ENCODE peak calls at places on chromosomes 5 and 9, in seven cellular contexts. H, X, F, Y, V, E and C are unnamed samples.
A peak's percentile ranks its signal among the peaks of the same experiment; 100 is the strongest.

GRCh38 chr5:6591671-6592288 is 41.1 kb downstream of the NSUN2 start:
- DNase-seq in Y (no peak), V (no peak), X (no peak), E (no peak), H (no peak), F (no peak), C (no peak)

GRCh38 chr5:65262590-65263189 is 219.0 kb downstream of the ADAMTS6 start:
- DNase-seq in F (no peak), X (no peak), E (peak; percentile 4), V (peak; percentile 94), Y (peak; percentile 95), H (no peak), C (no peak)

GRCh38 chr5:159208508-159209437 is 580 bp downstream of the RNF145 start:
- DNase-seq in H (no peak), Y (peak; percentile 15), X (no peak), V (peak; percentile 74), F (no peak), E (peak; percentile 58), C (peak; percentile 35)

GRCh38 chr9:101536351-101536750 is 2.7 kb downstream of the RNF20 start:
- DNase-seq in X (no peak), E (no peak), H (no peak), Y (peak; percentile 65), F (no peak), V (peak; percentile 52), C (no peak)

GRCh38 chr5:63255609-63256008 is 677.0 kb downstream of the LRRC70 start:
- DNase-seq in Y (no peak), E (no peak), F (no peak), H (no peak), V (no peak), X (no peak), C (no peak)

GRCh38 chr9:128689820-128690683 is 1.0 kb downstream of the SET start:
- DNase-seq in Y (peak; percentile 46), X (no peak), H (no peak), F (no peak), E (peak; percentile 46), V (peak; percentile 61), C (peak; percentile 55)

GRCh38 chr5:168163966-168164365 is 127.5 kb upstream of the WWC1 start:
- DNase-seq in F (no peak), X (no peak), V (no peak), Y (no peak), H (no peak), E (no peak), C (no peak)

GRCh38 chr5:16907270-16907669 is 28.8 kb downstream of the MYO10 start:
- DNase-seq in E (no peak), F (no peak), X (no peak), Y (no peak), H (no peak), V (no peak), C (no peak)

GRCh38 chr9:121822093-121823085 is 171.0 kb downstream of the DAB2IP start:
- DNase-seq in V (no peak), X (no peak), F (no peak), E (no peak), Y (no peak), H (no peak), C (no peak)

GRCh38 chr9:107819772-107820171 is 330.2 kb upstream of the KLF4 start:
- DNase-seq in H (no peak), F (no peak), Y (no peak), E (no peak), V (no peak), X (no peak), C (no peak)

GRCh38 chr5:41843456-41844112 is 26.6 kb downstream of the OXCT1 start:
- DNase-seq in X (no peak), F (peak; percentile 25), E (peak; percentile 28), Y (peak; percentile 68), H (no peak), V (peak; percentile 71), C (peak; percentile 36)

GRCh38 chr9:130433168-130433946 is 11.4 kb upstream of the ASS1 start:
- DNase-seq in H (no peak), F (no peak), Y (peak; percentile 53), V (peak; percentile 65), X (no peak), E (peak; percentile 85), C (peak; percentile 32)

GRCh38 chr9:78666818-78667429 is 370.0 kb downstream of the PSAT1 start:
- DNase-seq in H (no peak), E (no peak), Y (peak; percentile 17), X (no peak), F (no peak), V (peak; percentile 52), C (no peak)

GRCh38 chr9:26856413-26857032 is 36.1 kb downstream of the CAAP1 start:
- DNase-seq in F (peak; percentile 28), E (peak; percentile 36), H (peak; percentile 52), V (peak; percentile 55), Y (peak; percentile 62), X (no peak), C (peak; percentile 37)